ENCODE peak calls at places on chromosomes 7 and 10, in eight cellular contexts. K, U, Y, L, M, Q, S and R are unnamed samples.

GRCh38 chr7:112550468-112551060 is 69.8 kb downstream of the LSMEM1 start:
- DNase-seq in K (no peak), U (no peak), Y (peak), L (no peak), M (no peak), Q (peak), S (peak), R (peak)

GRCh38 chr10:28577506-28577905 is 44.6 kb downstream of the WAC start:
- DNase-seq in K (no peak), U (no peak), Y (no peak), L (no peak), M (no peak), Q (no peak), S (no peak), R (no peak)

GRCh38 chr7:12929416-12930140 is 242.1 kb downstream of the ARL4A start:
- DNase-seq in K (no peak), U (no peak), Y (peak), L (no peak), M (no peak), Q (no peak), S (peak), R (peak)

GRCh38 chr7:55260171-55260570 is 105.0 kb upstream of the LANCL2 start:
- DNase-seq in K (no peak), U (no peak), Y (no peak), L (no peak), M (no peak), Q (no peak), S (no peak), R (no peak)

GRCh38 chr10:72097448-72098300 is 9.3 kb upstream of the SPOCK2 start:
- DNase-seq in K (no peak), U (no peak), Y (peak), L (no peak), M (peak), Q (peak), S (peak), R (peak)

GRCh38 chr7:95686109-95686508 is 86.2 kb upstream of the DYNC1I1 start:
- DNase-seq in K (peak), U (no peak), Y (peak), L (peak), M (peak), Q (peak), S (peak), R (peak)

GRCh38 chr7:110790992-110791391 is 299.9 kb upstream of the LRRN3 start:
- DNase-seq in K (no peak), U (no peak), Y (no peak), L (no peak), M (no peak), Q (no peak), S (no peak), R (no peak)

GRCh38 chr10:4652111-4653010 is 173.6 kb upstream of the AKR1E2 start:
- DNase-seq in K (no peak), U (no peak), Y (peak), L (no peak), M (no peak), Q (peak), S (no peak), R (peak)

GRCh38 chr7:21355406-21355874 is 72.4 kb upstream of the SP4 start:
- DNase-seq in K (no peak), U (no peak), Y (no peak), L (no peak), M (no peak), Q (no peak), S (no peak), R (no peak)

GRCh38 chr7:2210551-2211258 is 22.0 kb downstream of the MAD1L1 start:
- DNase-seq in K (no peak), U (peak), Y (no peak), L (no peak), M (no peak), Q (no peak), S (no peak), R (no peak)

GRCh38 chr10:110919971-110920881 is 822 bp downstream of the SHOC2 start:
- DNase-seq in K (peak), U (no peak), Y (peak), L (peak), M (no peak), Q (peak), S (peak), R (peak)

GRCh38 chr7:141975806-141976523 is 2.4 kb upstream of the TAS2R38 start:
- DNase-seq in K (peak), U (peak), Y (peak), L (peak), M (no peak), Q (peak), S (peak), R (peak)

GRCh38 chr7:49790209-49790608 is 16.8 kb downstream of the VWC2 start:
- DNase-seq in K (no peak), U (no peak), Y (no peak), L (no peak), M (no peak), Q (no peak), S (no peak), R (no peak)

GRCh38 chr10:127485153-127485857 is 63.8 kb upstream of the NPS start:
- DNase-seq in K (no peak), U (no peak), Y (peak), L (no peak), M (peak), Q (peak), S (peak), R (peak)

GRCh38 chr7:132354527-132354926 is 221.7 kb downstream of the PLXNA4 start:
- DNase-seq in K (no peak), U (no peak), Y (no peak), L (no peak), M (no peak), Q (no peak), S (no peak), R (no peak)

GRCh38 chr10:2886662-2887061 is 180.7 kb upstream of the PFKP start:
- DNase-seq in K (no peak), U (no peak), Y (no peak), L (no peak), M (no peak), Q (no peak), S (no peak), R (no peak)

GRCh38 chr10:44725404-44725803 is 185.7 kb upstream of the TMEM72 start:
- DNase-seq in K (no peak), U (no peak), Y (peak), L (no peak), M (no peak), Q (no peak), S (no peak), R (no peak)

GRCh38 chr7:142647749-142648148 is 101.5 kb upstream of the PRSS1 start:
- DNase-seq in K (no peak), U (no peak), Y (no peak), L (no peak), M (no peak), Q (no peak), S (no peak), R (no peak)

GRCh38 chr10:91046891-91047290 is 126.0 kb upstream of the ANKRD1 start:
- DNase-seq in K (no peak), U (no peak), Y (no peak), L (no peak), M (no peak), Q (no peak), S (no peak), R (peak)
- TF ChIP-seq CTCF in K (no peak), U (no peak), Y (no peak), L (no peak), M (no peak), Q (no peak), S (no peak), R (no peak)

DNA sequence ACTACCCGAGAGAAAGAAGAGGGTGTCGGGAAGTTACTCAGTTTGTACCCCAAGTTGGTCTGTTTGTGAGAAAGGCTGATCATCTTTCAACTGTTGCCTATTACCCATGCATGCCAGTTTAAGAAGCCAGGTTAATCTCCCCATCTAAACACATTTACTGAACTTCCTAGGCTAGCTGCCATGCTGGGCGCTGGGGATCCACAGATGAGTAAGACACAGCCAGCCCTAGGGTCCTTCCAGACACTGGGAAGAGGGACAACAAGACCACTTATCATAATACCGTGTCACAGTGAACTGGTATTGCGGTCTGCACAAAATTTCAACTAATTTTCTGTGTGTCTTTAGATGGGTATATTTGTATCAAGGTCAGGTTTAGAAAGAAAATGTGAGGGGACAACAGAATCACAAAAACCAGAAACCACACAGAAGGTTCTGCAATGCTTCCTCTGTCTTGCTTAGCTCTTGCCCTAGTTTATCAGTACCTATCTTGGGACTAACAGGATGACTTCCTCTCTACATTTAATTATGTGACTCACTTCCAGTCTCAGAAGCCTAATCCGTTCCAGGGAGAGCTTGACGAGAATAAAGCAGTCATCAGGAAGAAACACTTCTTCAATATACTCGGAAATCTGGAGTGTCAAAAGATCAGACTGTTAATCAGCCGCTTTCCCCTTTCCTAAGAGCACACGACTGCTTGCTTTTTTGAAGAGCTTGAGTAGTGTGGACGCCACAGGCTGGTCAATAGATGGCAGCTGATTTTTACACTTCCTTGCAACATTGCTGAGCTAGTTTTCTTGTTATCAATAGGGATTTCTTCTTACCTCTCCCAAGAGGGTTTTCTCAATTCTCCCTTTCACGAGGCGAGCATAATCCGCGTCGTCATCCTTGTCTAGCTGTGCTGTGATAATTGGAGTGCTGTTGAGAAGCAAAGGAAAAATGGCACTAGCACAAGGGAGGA is 45.7 kb downstream of the POLR3A start:
- DNase-seq in K (no peak), U (no peak), Y (peak), L (peak), M (no peak), Q (peak), S (no peak), R (peak)
- TF ChIP-seq CTCF in K (no peak), U (no peak), Y (peak), L (no peak), M (no peak), Q (no peak), S (no peak), R (no peak)

GRCh38 chr7:25638590-25638989 is 410.3 kb upstream of the NPVF start:
- DNase-seq in K (no peak), U (no peak), Y (no peak), L (no peak), M (no peak), Q (no peak), S (no peak), R (no peak)
- TF ChIP-seq CTCF in K (no peak), U (no peak), Y (no peak), L (no peak), M (no peak), Q (no peak), S (no peak), R (no peak)

GRCh38 chr7:69564454-69565417 is 33.5 kb upstream of the AUTS2 start:
- DNase-seq in K (no peak), U (no peak), Y (peak), L (peak), M (peak), Q (no peak), S (peak), R (peak)
- TF ChIP-seq CTCF in K (no peak), U (no peak), Y (no peak), L (no peak), M (no peak), Q (no peak), S (no peak), R (no peak)

DNA sequence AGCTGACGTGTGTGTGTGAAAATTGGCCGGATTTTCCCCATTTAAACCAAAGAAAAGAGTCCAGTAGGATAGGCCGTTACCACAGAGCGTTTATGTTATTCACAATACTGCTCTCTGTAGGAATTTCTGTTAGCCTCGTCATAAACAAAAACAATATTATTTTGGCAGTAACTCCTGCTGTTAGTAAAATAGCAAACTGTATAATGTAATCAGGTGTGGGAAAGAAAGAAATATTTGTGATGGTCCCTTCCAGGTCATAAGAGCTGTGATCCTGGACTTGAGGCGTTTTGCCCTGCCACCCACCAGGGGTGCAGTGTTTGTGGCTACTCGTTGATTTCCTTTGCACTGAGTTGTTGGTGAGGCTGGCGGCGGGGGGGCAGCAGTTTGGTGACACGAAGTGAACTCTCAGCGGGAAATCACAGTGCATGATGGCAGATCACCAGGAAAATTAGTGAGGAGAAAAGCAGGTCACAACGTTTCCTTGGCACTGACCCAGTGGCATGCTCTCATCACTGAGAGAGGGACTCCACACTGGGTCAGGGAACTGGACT is 2.8 kb downstream of the EEPD1 start:
- DNase-seq in K (peak), U (no peak), Y (peak), L (peak), M (no peak), Q (no peak), S (peak), R (peak)
- TF ChIP-seq CTCF in K (no peak), U (no peak), Y (peak), L (no peak), M (peak), Q (no peak), S (no peak), R (no peak)

DNA sequence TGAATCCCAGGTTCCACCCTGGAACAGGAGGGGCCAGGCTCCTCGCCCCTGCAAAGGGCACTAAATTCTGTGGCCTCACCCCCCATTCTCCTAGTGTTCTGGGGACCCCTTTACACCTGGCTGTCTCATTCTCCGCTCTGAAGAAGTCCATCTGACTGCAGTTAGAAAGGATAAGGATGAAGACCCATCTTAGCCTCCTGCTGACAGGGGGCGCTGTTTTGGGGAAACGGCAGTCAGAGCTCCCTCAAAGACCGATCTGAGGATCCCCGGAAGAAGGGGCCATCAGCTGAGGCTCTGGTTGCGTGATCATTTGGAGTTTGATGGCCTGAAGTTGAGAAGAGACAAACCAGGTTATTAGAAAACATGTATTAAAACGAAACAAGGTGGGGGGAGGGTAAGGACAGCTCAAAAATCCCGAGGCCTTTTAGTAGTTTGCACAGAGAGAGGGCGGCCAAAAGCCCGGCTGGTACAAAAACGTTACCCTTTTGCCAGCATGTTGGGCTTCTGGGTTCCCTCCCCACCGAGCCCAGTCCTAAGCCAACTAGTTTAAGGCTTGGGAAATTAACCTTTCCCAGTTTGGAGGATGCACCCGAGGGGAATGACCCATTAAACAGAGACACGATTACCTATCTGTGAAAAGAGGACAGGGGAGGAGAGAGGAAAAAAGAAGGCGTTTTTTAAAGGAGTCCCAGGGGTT is 102.8 kb downstream of the CHN2 start:
- DNase-seq in K (no peak), U (no peak), Y (no peak), L (no peak), M (no peak), Q (no peak), S (no peak), R (no peak)
- TF ChIP-seq CTCF in K (no peak), U (no peak), Y (peak), L (no peak), M (peak), Q (no peak), S (no peak), R (no peak)

GRCh38 chr10:93142534-93142933 is 68.8 kb downstream of the CYP26A1 start:
- DNase-seq in K (no peak), U (no peak), Y (no peak), L (no peak), M (no peak), Q (no peak), S (no peak), R (no peak)
- TF ChIP-seq CTCF in K (no peak), U (no peak), Y (peak), L (no peak), M (no peak), Q (no peak), S (no peak), R (no peak)